ENCODE peak calls at places on chromosomes 11 and 22, in eight cellular contexts. K is IMR-90, T is A549, O is body of pancreas, B is HCT116, Y is suprapubic skin, N is H54, Z is heart left ventricle. X is an unnamed sample.

GRCh38 chr11:33560729-33561128 is 139.9 kb downstream of the C11orf91 start:
- DNase-seq in B (no peak), Z (no peak), K (no peak), N (no peak), O (no peak), T (no peak), Y (no peak), X (no peak)

GRCh38 chr11:73760066-73760679 is 701 bp downstream of the RAB6A start:
- DNase-seq in B (no peak), Z (peak; percentile 64), Y (peak; percentile 87), K (peak; percentile 11), T (peak; percentile 48), N (no peak), O (peak; percentile 47), X (peak; percentile 72)

GRCh38 chr11:63609536-63609935 is 4.7 kb downstream of the PLAAT3 start:
- DNase-seq in N (no peak), Z (peak; percentile 48), K (no peak), Y (peak; percentile 48), B (no peak), T (no peak), O (no peak), X (no peak)

GRCh38 chr11:72681226-72682153 is 7.3 kb upstream of the PDE2A start:
- DNase-seq in Y (no peak), N (no peak), T (no peak), O (no peak), B (no peak), Z (no peak), K (no peak), X (no peak)

GRCh38 chr11:47979378-47980092 is 824 bp upstream of the PTPRJ start:
- DNase-seq in T (peak; percentile 64), Z (no peak), Y (peak; percentile 60), O (peak; percentile 25), N (no peak), B (no peak), K (no peak), X (no peak)

GRCh38 chr11:199004-199581 is 6.2 kb downstream of the SCGB1C1 start:
- DNase-seq in K (no peak), O (peak; percentile 10), B (no peak), N (no peak), T (no peak), Y (peak; percentile 52), Z (peak; percentile 13), X (peak; percentile 44)

GRCh38 chr11:1116666-1117390 is 40.9 kb upstream of the MUC5AC start:
- DNase-seq in Z (no peak), Y (peak; percentile 47), N (no peak), K (no peak), T (no peak), O (no peak), B (no peak), X (no peak)

GRCh38 chr11:67163006-67163405 is 43.9 kb downstream of the KDM2A start:
- DNase-seq in N (no peak), T (no peak), Z (no peak), O (no peak), K (no peak), Y (no peak), B (no peak), X (no peak)

GRCh38 chr11:16154715-16155396 is 201.5 kb downstream of the SOX6 start:
- DNase-seq in T (peak; percentile 79), Y (no peak), O (peak; percentile 42), N (no peak), K (no peak), B (no peak), Z (no peak), X (no peak)

DNA sequence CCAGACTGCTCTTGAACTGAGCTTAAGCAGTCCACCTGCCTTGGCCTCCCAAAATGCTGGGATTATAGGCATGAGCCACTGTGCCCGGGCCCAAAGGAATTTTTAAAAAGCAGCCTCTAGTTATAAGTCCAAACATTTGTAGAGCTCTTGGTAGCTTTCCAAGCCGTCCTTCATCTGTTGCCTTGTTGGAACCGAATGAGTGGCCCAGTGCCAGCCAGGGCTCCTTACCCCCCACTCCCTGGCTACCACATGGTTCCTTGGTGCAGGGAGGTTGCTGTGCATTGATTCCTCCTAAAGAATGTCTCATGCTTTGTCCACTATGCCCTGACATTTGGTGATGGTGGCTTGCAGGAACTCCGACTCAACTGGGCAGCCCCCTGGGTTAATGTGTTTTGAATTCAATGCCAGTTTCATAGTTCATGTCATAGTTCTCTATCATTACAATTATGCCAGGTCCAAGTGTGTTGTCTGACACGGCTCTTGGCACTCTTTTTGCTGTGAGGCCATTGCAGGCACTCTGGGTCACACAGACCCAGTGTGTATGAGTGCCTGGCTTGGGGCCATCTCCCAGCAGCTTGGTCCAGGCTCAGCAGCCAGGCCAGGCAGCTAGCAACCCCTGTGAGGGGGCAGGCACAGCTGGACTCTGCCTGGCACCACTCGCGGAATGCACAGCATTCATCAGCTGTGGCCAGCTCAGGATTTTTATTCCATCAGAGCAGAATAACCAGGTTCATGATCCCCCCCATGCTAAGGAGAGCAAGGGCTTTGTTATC is 13.3 kb upstream of the MICALL1 start:
- DNase-seq in T (no peak), O (peak; percentile 69), Z (peak; percentile 66), K (no peak), Y (no peak), B (no peak), N (no peak), X (no peak)
- TF ChIP-seq POLR2A in T (no peak), O (no peak), Z (no peak), K (no peak), Y (no peak), B (no peak), N (no peak), X (no peak)

GRCh38 chr11:45233804-45234170 is 52.4 kb downstream of the SYT13 start:
- DNase-seq in N (no peak), Z (no peak), B (no peak), T (no peak), Y (no peak), O (no peak), K (no peak), X (no peak)

GRCh38 chr11:45239733-45240132 is 46.4 kb downstream of the SYT13 start:
- DNase-seq in K (no peak), Z (no peak), T (no peak), N (no peak), B (no peak), Y (no peak), O (no peak), X (no peak)

GRCh38 chr11:45234306-45235006 is 51.7 kb downstream of the SYT13 start:
- DNase-seq in Y (no peak), B (no peak), Z (no peak), O (no peak), K (no peak), N (no peak), T (no peak), X (no peak)

GRCh38 chr11:45238724-45239123 is 47.4 kb downstream of the SYT13 start:
- DNase-seq in N (peak; percentile 77), Z (no peak), T (peak; percentile 52), K (peak; percentile 84), O (no peak), Y (no peak), B (no peak), X (no peak)

DNA sequence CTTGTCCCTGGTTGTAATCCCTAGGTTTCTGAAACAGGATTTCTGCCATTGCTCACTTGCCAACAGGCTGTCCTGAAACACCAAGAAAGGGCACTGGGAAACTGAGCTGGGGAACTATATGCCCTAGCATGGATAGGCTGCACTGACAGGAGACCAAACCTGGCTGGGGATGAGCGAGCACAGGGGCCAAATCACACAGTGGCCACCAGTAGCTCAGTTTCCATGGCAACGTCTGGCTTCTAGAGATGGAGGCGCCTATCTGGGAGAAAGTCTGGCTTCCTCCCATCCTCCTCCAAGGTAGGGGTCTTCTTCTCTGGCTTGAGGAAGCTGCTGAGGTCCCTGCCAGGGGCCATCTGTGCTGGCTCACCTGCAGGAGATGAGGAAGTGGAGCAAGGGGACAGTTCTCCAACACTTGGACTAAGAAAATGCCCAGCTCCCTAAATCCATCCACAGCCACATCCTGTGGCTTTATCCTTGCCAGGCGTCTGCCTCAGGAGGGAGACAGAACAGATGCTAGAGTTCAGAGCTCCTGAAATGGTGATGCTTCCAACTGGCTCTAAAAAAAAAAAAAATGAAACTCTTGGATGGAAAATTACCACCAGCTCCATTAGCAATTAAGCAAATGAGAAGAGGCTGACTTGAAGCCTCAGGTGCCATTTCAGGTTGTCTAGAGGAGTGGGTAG is 48.3 kb downstream of the SYT13 start:
- DNase-seq in O (no peak), B (no peak), Z (no peak), T (no peak), Y (no peak), K (no peak), N (no peak), X (no peak)
- TF ChIP-seq POLR2A in O (no peak), B (no peak), Z (no peak), T (no peak), Y (no peak), K (no peak), N (no peak), X (no peak)

GRCh38 chr11:68750197-68750987 is 928 bp downstream of the TESMIN start:
- DNase-seq in T (no peak), N (no peak), O (peak; percentile 18), K (no peak), Y (peak; percentile 69), Z (no peak), B (no peak), X (peak; percentile 23)
- TF ChIP-seq POLR2A in T (no peak), N (no peak), O (no peak), K (no peak), Y (no peak), Z (no peak), B (no peak), X (no peak)

GRCh38 chr22:50535113-50535512 is 5.3 kb upstream of the TYMP start:
- DNase-seq in T (no peak), B (no peak), K (no peak), Y (no peak), Z (no peak), O (no peak), N (no peak), X (no peak)
- TF ChIP-seq POLR2A in T (no peak), B (no peak), K (no peak), Y (no peak), Z (no peak), O (no peak), N (no peak), X (no peak)

GRCh38 chr11:36365937-36366336 is 69.8 kb downstream of the PRR5L start:
- DNase-seq in Y (no peak), N (no peak), K (no peak), T (no peak), B (no peak), Z (no peak), O (no peak), X (no peak)
- TF ChIP-seq POLR2A in Y (no peak), N (no peak), K (no peak), T (no peak), B (no peak), Z (no peak), O (no peak), X (no peak)

DNA sequence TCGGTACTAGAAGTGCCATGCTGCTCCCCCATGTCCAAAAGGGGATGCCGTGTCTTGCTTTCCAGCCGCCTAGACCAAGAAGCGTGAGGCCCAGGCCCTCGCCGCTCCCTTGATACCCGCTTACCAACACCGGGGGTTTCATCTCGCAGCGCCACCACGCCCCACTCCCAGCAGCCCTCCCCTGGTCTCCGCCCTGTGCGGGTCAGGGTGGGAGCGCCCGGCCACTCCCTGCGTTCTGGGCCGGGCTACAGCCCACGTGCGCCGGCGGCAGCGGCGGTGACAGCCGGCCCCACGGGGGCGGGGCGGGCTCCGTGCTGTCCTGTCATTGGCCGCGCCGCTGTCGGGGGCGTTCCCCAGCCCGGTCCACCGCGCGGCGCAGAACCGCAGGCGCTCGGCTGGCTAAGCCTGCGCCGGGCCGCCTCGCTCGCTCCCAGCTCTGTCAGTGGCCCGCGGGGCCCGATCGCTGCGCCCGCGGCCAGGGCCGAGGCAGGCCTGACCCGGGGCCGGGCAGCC is at the start of gene MICAL2:
- DNase-seq in Z (peak; percentile 93), K (peak; percentile 85), B (peak; percentile 61), Y (peak; percentile 90), T (peak; percentile 85), O (peak; percentile 86), N (peak; percentile 95), X (peak; percentile 93)
- TF ChIP-seq POLR2A in Z (peak; percentile 46), K (peak; percentile 90), B (no peak), Y (no peak), T (peak; percentile 18), O (peak; percentile 38), N (peak; percentile 79), X (peak; percentile 83)

GRCh38 chr22:36369922-36370781 is 17.6 kb downstream of the MYH9 start:
- DNase-seq in Z (no peak), N (no peak), T (peak; percentile 58), O (peak; percentile 59), K (peak; percentile 41), Y (no peak), B (no peak), X (peak; percentile 79)
- TF ChIP-seq POLR2A in Z (no peak), N (no peak), T (no peak), O (no peak), K (no peak), Y (no peak), B (no peak), X (peak; percentile 55)

X was measured in Peyer's patch.